ENCODE peak calls at places on chromosomes 5 and 9, in ten cellular contexts. One of them, this sample, is unnamed.

GRCh38 chr9:3912817-3913216 is 387.0 kb upstream of the RFX3 start:
- DNase-seq in uterus: no peak
- DNase-seq in foreskin fibroblast: peak; percentile 16
- DNase-seq in heart left ventricle: no peak
- DNase-seq in AG09309: no peak
- DNase-seq in cardiac fibroblast: peak; percentile 32
- DNase-seq in CD8-positive, alpha-beta T cell: no peak
- DNase-seq in PC-9: peak; percentile 49
- DNase-seq in tibial nerve: no peak
- DNase-seq in GM10248: no peak
- DNase-seq in this sample: no peak

GRCh38 chr5:52693279-52693678 is 94.4 kb upstream of the ITGA1 start:
- DNase-seq in GM10248: peak; percentile 20
- DNase-seq in uterus: peak; percentile 34
- DNase-seq in CD8-positive, alpha-beta T cell: no peak
- DNase-seq in PC-9: no peak
- DNase-seq in foreskin fibroblast: peak; percentile 50
- DNase-seq in tibial nerve: peak; percentile 34
- DNase-seq in heart left ventricle: peak; percentile 46
- DNase-seq in cardiac fibroblast: peak; percentile 64
- DNase-seq in AG09309: no peak
- DNase-seq in this sample: no peak

GRCh38 chr5:61381968-61382367 is 49.9 kb downstream of the ZSWIM6 start:
- DNase-seq in AG09309: no peak
- DNase-seq in CD8-positive, alpha-beta T cell: no peak
- DNase-seq in heart left ventricle: no peak
- DNase-seq in cardiac fibroblast: no peak
- DNase-seq in PC-9: no peak
- DNase-seq in uterus: no peak
- DNase-seq in GM10248: no peak
- DNase-seq in foreskin fibroblast: no peak
- DNase-seq in tibial nerve: no peak
- DNase-seq in this sample: no peak

GRCh38 chr5:154308457-154309360 is 118.2 kb downstream of the GALNT10 start:
- DNase-seq in PC-9: peak; percentile 79
- DNase-seq in uterus: no peak
- DNase-seq in cardiac fibroblast: peak; percentile 42
- DNase-seq in GM10248: no peak
- DNase-seq in tibial nerve: no peak
- DNase-seq in AG09309: no peak
- DNase-seq in CD8-positive, alpha-beta T cell: no peak
- DNase-seq in heart left ventricle: no peak
- DNase-seq in foreskin fibroblast: peak; percentile 61
- DNase-seq in this sample: no peak

GRCh38 chr5:180084638-180085561 is 13.3 kb upstream of the RNF130 start:
- DNase-seq in AG09309: no peak
- DNase-seq in tibial nerve: no peak
- DNase-seq in uterus: no peak
- DNase-seq in PC-9: peak; percentile 82
- DNase-seq in cardiac fibroblast: no peak
- DNase-seq in heart left ventricle: no peak
- DNase-seq in foreskin fibroblast: no peak
- DNase-seq in GM10248: no peak
- DNase-seq in CD8-positive, alpha-beta T cell: no peak
- DNase-seq in this sample: no peak

GRCh38 chr5:102600964-102601363 is 102.2 kb upstream of the SLCO6A1 start:
- DNase-seq in GM10248: no peak
- DNase-seq in CD8-positive, alpha-beta T cell: no peak
- DNase-seq in tibial nerve: no peak
- DNase-seq in heart left ventricle: no peak
- DNase-seq in cardiac fibroblast: peak; percentile 9
- DNase-seq in AG09309: no peak
- DNase-seq in PC-9: no peak
- DNase-seq in foreskin fibroblast: peak; percentile 72
- DNase-seq in uterus: no peak
- DNase-seq in this sample: no peak

GRCh38 chr9:121640076-121640475 is 11.4 kb upstream of the DAB2IP start:
- DNase-seq in cardiac fibroblast: peak; percentile 27
- DNase-seq in CD8-positive, alpha-beta T cell: no peak
- DNase-seq in PC-9: no peak
- DNase-seq in foreskin fibroblast: peak; percentile 61
- DNase-seq in tibial nerve: no peak
- DNase-seq in GM10248: peak; percentile 53
- DNase-seq in heart left ventricle: peak; percentile 67
- DNase-seq in uterus: peak; percentile 60
- DNase-seq in AG09309: no peak
- DNase-seq in this sample: peak; percentile 68

GRCh38 chr9:109107402-109108240 is 12.1 kb downstream of the TMEM245 start:
- DNase-seq in PC-9: peak; percentile 75
- DNase-seq in foreskin fibroblast: peak; percentile 78
- DNase-seq in tibial nerve: no peak
- DNase-seq in uterus: peak; percentile 41
- DNase-seq in CD8-positive, alpha-beta T cell: no peak
- DNase-seq in GM10248: no peak
- DNase-seq in cardiac fibroblast: peak; percentile 60
- DNase-seq in AG09309: no peak
- DNase-seq in heart left ventricle: no peak
- DNase-seq in this sample: no peak

GRCh38 chr5:157562111-157562581 is 13.4 kb downstream of the ADAM19 start:
- DNase-seq in tibial nerve: peak; percentile 79
- DNase-seq in cardiac fibroblast: peak; percentile 53
- DNase-seq in uterus: no peak
- DNase-seq in AG09309: no peak
- DNase-seq in heart left ventricle: peak; percentile 86
- DNase-seq in PC-9: no peak
- DNase-seq in CD8-positive, alpha-beta T cell: no peak
- DNase-seq in foreskin fibroblast: no peak
- DNase-seq in GM10248: no peak
- DNase-seq in this sample: no peak

GRCh38 chr9:127112056-127112455 is 10.4 kb downstream of the ANGPTL2 start:
- DNase-seq in tibial nerve: no peak
- DNase-seq in cardiac fibroblast: no peak
- DNase-seq in GM10248: no peak
- DNase-seq in AG09309: no peak
- DNase-seq in PC-9: peak; percentile 56
- DNase-seq in foreskin fibroblast: no peak
- DNase-seq in uterus: peak; percentile 80
- DNase-seq in heart left ventricle: peak; percentile 79
- DNase-seq in CD8-positive, alpha-beta T cell: no peak
- DNase-seq in this sample: no peak

GRCh38 chr9:7316967-7317366 is 482.6 kb downstream of the DMAC1 start:
- DNase-seq in PC-9: no peak
- DNase-seq in cardiac fibroblast: no peak
- DNase-seq in AG09309: no peak
- DNase-seq in heart left ventricle: no peak
- DNase-seq in uterus: no peak
- DNase-seq in GM10248: no peak
- DNase-seq in CD8-positive, alpha-beta T cell: no peak
- DNase-seq in tibial nerve: no peak
- DNase-seq in foreskin fibroblast: no peak
- DNase-seq in this sample: no peak

GRCh38 chr9:86629530-86629929 is 275.3 kb upstream of the TUT7 start:
- DNase-seq in GM10248: no peak
- DNase-seq in PC-9: no peak
- DNase-seq in AG09309: no peak
- DNase-seq in tibial nerve: no peak
- DNase-seq in foreskin fibroblast: no peak
- DNase-seq in cardiac fibroblast: no peak
- DNase-seq in CD8-positive, alpha-beta T cell: no peak
- DNase-seq in heart left ventricle: no peak
- DNase-seq in uterus: no peak
- DNase-seq in this sample: no peak

GRCh38 chr9:28970241-28970654 is 1397.0 kb upstream of the C9orf72 start:
- DNase-seq in uterus: no peak
- DNase-seq in AG09309: no peak
- DNase-seq in tibial nerve: no peak
- DNase-seq in GM10248: no peak
- DNase-seq in PC-9: no peak
- DNase-seq in foreskin fibroblast: no peak
- DNase-seq in CD8-positive, alpha-beta T cell: no peak
- DNase-seq in cardiac fibroblast: no peak
- DNase-seq in heart left ventricle: no peak
- DNase-seq in this sample: no peak

DNA sequence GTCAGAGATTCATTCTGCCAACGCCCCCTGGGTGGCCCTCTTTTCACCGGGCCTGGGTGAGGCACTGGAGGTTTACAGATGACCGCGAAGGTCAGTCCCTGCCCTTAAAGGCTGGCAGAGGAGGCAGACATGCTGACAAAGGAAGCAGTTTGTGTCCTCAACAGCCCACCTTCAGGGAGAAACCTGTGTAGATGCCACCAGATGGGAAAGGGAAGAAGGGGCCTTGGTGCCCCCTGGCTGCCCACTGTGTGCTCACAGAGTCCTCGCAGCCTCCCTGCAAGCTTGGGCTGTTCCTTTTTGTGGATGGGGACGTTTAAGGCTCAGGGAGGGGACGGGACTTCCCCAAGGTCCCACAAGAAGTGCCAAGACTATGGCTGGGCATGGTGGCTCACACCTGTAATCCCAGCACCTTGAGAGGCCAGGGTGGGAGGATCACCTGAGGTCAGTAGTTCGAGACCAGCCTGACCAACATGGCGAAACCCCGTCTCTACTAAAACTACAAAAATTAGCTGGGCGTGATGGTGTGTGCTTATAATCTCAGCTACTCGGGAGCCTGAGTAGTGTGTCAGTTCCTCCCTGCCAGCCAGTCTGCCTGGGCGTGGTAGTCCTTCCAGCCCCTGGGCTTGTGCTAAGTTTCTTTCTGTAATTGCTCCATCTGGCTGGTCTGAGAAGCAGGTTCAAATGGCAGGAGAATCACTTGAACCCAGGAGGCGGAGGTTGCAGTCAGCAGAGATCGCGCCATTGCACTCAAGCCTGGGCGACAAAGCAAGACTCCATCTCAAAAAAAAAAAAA is 36.2 kb downstream of the NEK6 start:
- DNase-seq in CD8-positive, alpha-beta T cell: no peak
- DNase-seq in PC-9: no peak
- DNase-seq in cardiac fibroblast: peak; percentile 41
- DNase-seq in tibial nerve: no peak
- DNase-seq in heart left ventricle: no peak
- DNase-seq in AG09309: no peak
- DNase-seq in GM10248: no peak
- DNase-seq in foreskin fibroblast: peak; percentile 59
- DNase-seq in uterus: no peak
- DNase-seq in this sample: no peak
- TF ChIP-seq CTCF in CD8-positive, alpha-beta T cell: peak; percentile 29
- TF ChIP-seq CTCF in PC-9: no peak
- TF ChIP-seq CTCF in cardiac fibroblast: peak; percentile 31
- TF ChIP-seq CTCF in tibial nerve: peak; percentile 46
- TF ChIP-seq CTCF in heart left ventricle: peak; percentile 33
- TF ChIP-seq CTCF in AG09309: no peak
- TF ChIP-seq CTCF in GM10248: peak; percentile 22
- TF ChIP-seq CTCF in foreskin fibroblast: no peak
- TF ChIP-seq CTCF in uterus: no peak
- TF ChIP-seq CTCF in this sample: no peak

GRCh38 chr9:114153761-114154596 is 1.4 kb upstream of the COL27A1 start:
- DNase-seq in PC-9: no peak
- DNase-seq in cardiac fibroblast: peak; percentile 33
- DNase-seq in heart left ventricle: no peak
- DNase-seq in tibial nerve: no peak
- DNase-seq in GM10248: no peak
- DNase-seq in uterus: no peak
- DNase-seq in CD8-positive, alpha-beta T cell: no peak
- DNase-seq in foreskin fibroblast: peak; percentile 52
- DNase-seq in AG09309: no peak
- DNase-seq in this sample: no peak
- TF ChIP-seq CTCF in PC-9: no peak
- TF ChIP-seq CTCF in cardiac fibroblast: peak; percentile 31
- TF ChIP-seq CTCF in heart left ventricle: peak; percentile 27
- TF ChIP-seq CTCF in tibial nerve: no peak
- TF ChIP-seq CTCF in GM10248: no peak
- TF ChIP-seq CTCF in uterus: peak; percentile 23
- TF ChIP-seq CTCF in CD8-positive, alpha-beta T cell: no peak
- TF ChIP-seq CTCF in foreskin fibroblast: peak; percentile 53
- TF ChIP-seq CTCF in AG09309: peak; percentile 48
- TF ChIP-seq CTCF in this sample: peak; percentile 44

DNA sequence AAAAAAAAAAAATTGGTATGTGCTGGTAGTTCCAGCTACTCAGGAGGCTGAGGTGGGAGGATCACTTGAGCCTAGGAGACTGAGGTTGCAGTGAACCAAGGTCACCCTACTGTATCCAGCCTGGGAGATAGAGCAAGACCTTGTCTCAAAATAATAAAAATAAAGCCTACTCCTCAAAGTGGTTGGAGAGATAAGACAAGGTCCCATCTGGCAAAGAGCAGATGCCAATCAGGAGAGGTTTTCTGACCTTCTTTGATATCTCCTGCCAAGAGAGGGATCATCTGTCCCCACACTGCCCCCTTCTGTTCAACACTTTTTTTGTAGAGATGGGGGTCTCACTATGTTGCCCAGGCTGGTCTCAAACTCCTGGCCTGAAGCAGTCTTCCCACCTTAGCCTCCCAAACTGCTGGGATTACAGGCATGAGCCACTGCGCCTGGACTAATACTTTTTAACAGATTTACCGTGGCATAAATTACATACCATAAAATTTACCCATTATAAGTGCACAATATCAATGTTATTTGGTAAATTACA is 64.7 kb downstream of the SH3PXD2B start:
- DNase-seq in cardiac fibroblast: no peak
- DNase-seq in CD8-positive, alpha-beta T cell: no peak
- DNase-seq in uterus: no peak
- DNase-seq in GM10248: no peak
- DNase-seq in heart left ventricle: no peak
- DNase-seq in PC-9: no peak
- DNase-seq in tibial nerve: no peak
- DNase-seq in AG09309: no peak
- DNase-seq in foreskin fibroblast: no peak
- DNase-seq in this sample: no peak
- TF ChIP-seq CTCF in cardiac fibroblast: no peak
- TF ChIP-seq CTCF in CD8-positive, alpha-beta T cell: no peak
- TF ChIP-seq CTCF in uterus: no peak
- TF ChIP-seq CTCF in GM10248: no peak
- TF ChIP-seq CTCF in heart left ventricle: no peak
- TF ChIP-seq CTCF in PC-9: peak; percentile 33
- TF ChIP-seq CTCF in tibial nerve: no peak
- TF ChIP-seq CTCF in AG09309: peak; percentile 5
- TF ChIP-seq CTCF in foreskin fibroblast: peak; percentile 6
- TF ChIP-seq CTCF in this sample: no peak

DNA sequence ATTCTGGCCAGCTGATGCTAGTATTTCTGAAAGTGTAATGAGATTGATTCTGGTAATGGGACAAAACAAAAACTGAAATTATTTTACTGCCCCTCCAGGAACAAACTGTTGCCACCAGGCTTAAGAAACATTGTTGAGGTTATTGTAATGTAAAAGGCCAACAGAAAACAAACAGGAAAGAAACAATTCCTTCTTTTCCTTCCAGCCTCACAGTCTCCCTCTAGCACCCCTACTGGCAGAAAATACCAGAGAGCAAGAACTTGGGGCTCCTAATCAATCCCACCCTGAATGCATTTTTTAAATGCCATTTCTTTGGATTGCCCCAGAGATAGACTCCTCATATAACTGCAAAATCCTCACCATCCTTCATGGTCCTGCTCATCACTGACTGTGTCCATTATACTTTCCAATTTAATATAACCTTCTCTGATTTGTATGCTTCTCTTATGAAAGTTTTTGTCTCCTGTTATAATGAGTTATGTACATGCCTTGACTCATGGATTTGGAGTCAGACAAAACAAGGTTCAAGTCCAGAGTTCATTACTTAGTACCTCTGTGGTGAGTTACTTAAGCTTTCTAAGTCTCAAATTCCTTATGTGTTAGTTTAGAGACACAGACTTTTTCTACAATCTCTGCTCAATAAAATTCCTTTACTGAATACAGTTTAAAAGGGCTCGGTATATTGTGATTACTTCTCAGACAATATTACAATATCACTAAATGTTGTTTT is 157.9 kb upstream of the FBN2 start:
- DNase-seq in heart left ventricle: no peak
- DNase-seq in cardiac fibroblast: no peak
- DNase-seq in CD8-positive, alpha-beta T cell: no peak
- DNase-seq in uterus: no peak
- DNase-seq in foreskin fibroblast: peak; percentile 27
- DNase-seq in PC-9: no peak
- DNase-seq in GM10248: no peak
- DNase-seq in AG09309: peak; percentile 14
- DNase-seq in tibial nerve: no peak
- DNase-seq in this sample: no peak
- TF ChIP-seq CTCF in heart left ventricle: no peak
- TF ChIP-seq CTCF in cardiac fibroblast: peak; percentile 25
- TF ChIP-seq CTCF in CD8-positive, alpha-beta T cell: no peak
- TF ChIP-seq CTCF in uterus: no peak
- TF ChIP-seq CTCF in foreskin fibroblast: peak; percentile 54
- TF ChIP-seq CTCF in PC-9: peak; percentile 42
- TF ChIP-seq CTCF in GM10248: no peak
- TF ChIP-seq CTCF in AG09309: peak; percentile 50
- TF ChIP-seq CTCF in tibial nerve: no peak
- TF ChIP-seq CTCF in this sample: peak; percentile 49